ENCODE peak calls at places on chromosomes 5 and 9, in six cellular contexts. One of them, this sample, is unnamed.

GRCh38 chr5:163917741-163918140 is 412.3 kb downstream of the MAT2B start:
- DNase-seq in AG04449: no peak
- DNase-seq in NCI-H1105: no peak
- DNase-seq in epithelial cell of esophagus: peak
- DNase-seq in activated naive CD4-positive, alpha-beta T cell: no peak
- DNase-seq in H7: no peak
- DNase-seq in this sample: peak

GRCh38 chr5:77239126-77239741 is 28.8 kb downstream of the PDE8B start:
- DNase-seq in AG04449: no peak
- DNase-seq in NCI-H1105: no peak
- DNase-seq in epithelial cell of esophagus: peak
- DNase-seq in H7: peak
- DNase-seq in activated naive CD4-positive, alpha-beta T cell: no peak
- DNase-seq in this sample: no peak

GRCh38 chr9:27655454-27655853 is 82.2 kb upstream of the C9orf72 start:
- DNase-seq in H7: no peak
- DNase-seq in AG04449: no peak
- DNase-seq in NCI-H1105: no peak
- DNase-seq in epithelial cell of esophagus: no peak
- DNase-seq in activated naive CD4-positive, alpha-beta T cell: no peak
- DNase-seq in this sample: no peak

GRCh38 chr9:88791105-88791805 is 200.0 kb upstream of the S1PR3 start:
- DNase-seq in epithelial cell of esophagus: peak
- DNase-seq in activated naive CD4-positive, alpha-beta T cell: no peak
- DNase-seq in H7: no peak
- DNase-seq in AG04449: peak
- DNase-seq in NCI-H1105: no peak
- DNase-seq in this sample: peak

GRCh38 chr9:35075358-35075757 is 2.9 kb upstream of the VCP start:
- DNase-seq in H7: no peak
- DNase-seq in AG04449: no peak
- DNase-seq in NCI-H1105: no peak
- DNase-seq in epithelial cell of esophagus: no peak
- DNase-seq in activated naive CD4-positive, alpha-beta T cell: no peak
- DNase-seq in this sample: no peak

GRCh38 chr9:76560481-76560891 is 101.5 kb downstream of the GCNT1 start:
- DNase-seq in activated naive CD4-positive, alpha-beta T cell: no peak
- DNase-seq in epithelial cell of esophagus: peak
- DNase-seq in H7: no peak
- DNase-seq in NCI-H1105: no peak
- DNase-seq in AG04449: peak
- DNase-seq in this sample: no peak

GRCh38 chr5:140346348-140347221 is at the start of gene HBEGF:
- DNase-seq in AG04449: no peak
- DNase-seq in epithelial cell of esophagus: peak
- DNase-seq in activated naive CD4-positive, alpha-beta T cell: no peak
- DNase-seq in NCI-H1105: peak
- DNase-seq in H7: peak
- DNase-seq in this sample: peak

GRCh38 chr5:7615566-7616061 is 219.7 kb downstream of the ADCY2 start:
- DNase-seq in H7: no peak
- DNase-seq in AG04449: no peak
- DNase-seq in NCI-H1105: no peak
- DNase-seq in epithelial cell of esophagus: peak
- DNase-seq in activated naive CD4-positive, alpha-beta T cell: no peak
- DNase-seq in this sample: peak

GRCh38 chr5:176754376-176754942 is 55.9 kb upstream of the UNC5A start:
- DNase-seq in epithelial cell of esophagus: peak
- DNase-seq in NCI-H1105: no peak
- DNase-seq in H7: no peak
- DNase-seq in AG04449: no peak
- DNase-seq in activated naive CD4-positive, alpha-beta T cell: no peak
- DNase-seq in this sample: peak

GRCh38 chr9:110933350-110934001 is 104.8 kb downstream of the LPAR1 start:
- DNase-seq in activated naive CD4-positive, alpha-beta T cell: no peak
- DNase-seq in H7: no peak
- DNase-seq in NCI-H1105: no peak
- DNase-seq in epithelial cell of esophagus: no peak
- DNase-seq in AG04449: no peak
- DNase-seq in this sample: no peak

GRCh38 chr5:40240111-40240510 is 439.6 kb upstream of the PTGER4 start:
- DNase-seq in epithelial cell of esophagus: peak
- DNase-seq in activated naive CD4-positive, alpha-beta T cell: no peak
- DNase-seq in H7: no peak
- DNase-seq in NCI-H1105: no peak
- DNase-seq in AG04449: no peak
- DNase-seq in this sample: peak

GRCh38 chr9:98142182-98142924 is 23.3 kb upstream of the TRIM14 start:
- DNase-seq in H7: no peak
- DNase-seq in NCI-H1105: no peak
- DNase-seq in epithelial cell of esophagus: peak
- DNase-seq in activated naive CD4-positive, alpha-beta T cell: no peak
- DNase-seq in AG04449: no peak
- DNase-seq in this sample: peak

GRCh38 chr5:19568004-19568403 is 420.0 kb downstream of the CDH18 start:
- DNase-seq in epithelial cell of esophagus: no peak
- DNase-seq in activated naive CD4-positive, alpha-beta T cell: no peak
- DNase-seq in NCI-H1105: no peak
- DNase-seq in H7: peak
- DNase-seq in AG04449: no peak
- DNase-seq in this sample: no peak

GRCh38 chr5:61464512-61464911 is 132.5 kb downstream of the ZSWIM6 start:
- DNase-seq in NCI-H1105: no peak
- DNase-seq in epithelial cell of esophagus: no peak
- DNase-seq in AG04449: no peak
- DNase-seq in H7: no peak
- DNase-seq in activated naive CD4-positive, alpha-beta T cell: no peak
- DNase-seq in this sample: no peak

GRCh38 chr5:83577036-83577636 is 105.6 kb downstream of the VCAN start:
- DNase-seq in AG04449: no peak
- DNase-seq in activated naive CD4-positive, alpha-beta T cell: no peak
- DNase-seq in H7: no peak
- DNase-seq in epithelial cell of esophagus: peak
- DNase-seq in NCI-H1105: no peak
- DNase-seq in this sample: peak

GRCh38 chr9:88387035-88387732 is 1.1 kb upstream of the SPIN1 start:
- DNase-seq in AG04449: no peak
- DNase-seq in NCI-H1105: peak
- DNase-seq in activated naive CD4-positive, alpha-beta T cell: no peak
- DNase-seq in H7: peak
- DNase-seq in epithelial cell of esophagus: peak
- DNase-seq in this sample: peak

GRCh38 chr9:72467766-72468738 is 53.4 kb upstream of the TMC1 start:
- DNase-seq in H7: no peak
- DNase-seq in AG04449: no peak
- DNase-seq in NCI-H1105: no peak
- DNase-seq in epithelial cell of esophagus: no peak
- DNase-seq in activated naive CD4-positive, alpha-beta T cell: no peak
- DNase-seq in this sample: no peak

GRCh38 chr5:83097582-83098265 is 20.4 kb downstream of the XRCC4 start:
- DNase-seq in H7: no peak
- DNase-seq in NCI-H1105: no peak
- DNase-seq in activated naive CD4-positive, alpha-beta T cell: no peak
- DNase-seq in epithelial cell of esophagus: peak
- DNase-seq in AG04449: no peak
- DNase-seq in this sample: no peak

GRCh38 chr5:151064916-151065499 is 15.8 kb downstream of the TNIP1 start:
- DNase-seq in epithelial cell of esophagus: no peak
- DNase-seq in NCI-H1105: no peak
- DNase-seq in activated naive CD4-positive, alpha-beta T cell: no peak
- DNase-seq in H7: no peak
- DNase-seq in AG04449: no peak
- DNase-seq in this sample: no peak

GRCh38 chr5:115735108-115735998 is 81.1 kb downstream of the CDO1 start:
- DNase-seq in H7: peak
- DNase-seq in activated naive CD4-positive, alpha-beta T cell: no peak
- DNase-seq in AG04449: no peak
- DNase-seq in NCI-H1105: no peak
- DNase-seq in epithelial cell of esophagus: no peak
- DNase-seq in this sample: no peak

GRCh38 chr9:87342743-87343142 is 154.9 kb upstream of the DAPK1 start:
- DNase-seq in epithelial cell of esophagus: no peak
- DNase-seq in H7: no peak
- DNase-seq in NCI-H1105: no peak
- DNase-seq in activated naive CD4-positive, alpha-beta T cell: no peak
- DNase-seq in AG04449: no peak
- DNase-seq in this sample: no peak

GRCh38 chr5:132410451-132411381 is 41.2 kb downstream of the SLC22A5 start:
- DNase-seq in AG04449: no peak
- DNase-seq in NCI-H1105: peak
- DNase-seq in epithelial cell of esophagus: peak
- DNase-seq in H7: peak
- DNase-seq in activated naive CD4-positive, alpha-beta T cell: peak
- DNase-seq in this sample: no peak

GRCh38 chr5:54883374-54884194 is 101.8 kb downstream of the ESM1 start:
- DNase-seq in activated naive CD4-positive, alpha-beta T cell: no peak
- DNase-seq in NCI-H1105: no peak
- DNase-seq in AG04449: no peak
- DNase-seq in epithelial cell of esophagus: peak
- DNase-seq in H7: peak
- DNase-seq in this sample: no peak

GRCh38 chr9:92620870-92621269 is 49.1 kb downstream of the IPPK start:
- DNase-seq in epithelial cell of esophagus: no peak
- DNase-seq in AG04449: no peak
- DNase-seq in H7: no peak
- DNase-seq in activated naive CD4-positive, alpha-beta T cell: no peak
- DNase-seq in NCI-H1105: no peak
- DNase-seq in this sample: no peak

GRCh38 chr9:25255216-25255615 is 423.0 kb downstream of the TUSC1 start:
- DNase-seq in activated naive CD4-positive, alpha-beta T cell: no peak
- DNase-seq in NCI-H1105: no peak
- DNase-seq in AG04449: no peak
- DNase-seq in H7: no peak
- DNase-seq in epithelial cell of esophagus: no peak
- DNase-seq in this sample: no peak

GRCh38 chr9:92179286-92180002 is 64.2 kb upstream of the SPTLC1 start:
- DNase-seq in H7: no peak
- DNase-seq in AG04449: no peak
- DNase-seq in activated naive CD4-positive, alpha-beta T cell: no peak
- DNase-seq in NCI-H1105: no peak
- DNase-seq in epithelial cell of esophagus: no peak
- DNase-seq in this sample: no peak

GRCh38 chr9:114745108-114745848 is 60.6 kb downstream of the TNFSF15 start:
- DNase-seq in AG04449: no peak
- DNase-seq in NCI-H1105: no peak
- DNase-seq in epithelial cell of esophagus: no peak
- DNase-seq in H7: no peak
- DNase-seq in activated naive CD4-positive, alpha-beta T cell: no peak
- DNase-seq in this sample: no peak

GRCh38 chr5:176489077-176489476 is 40.9 kb downstream of the FAF2 start:
- DNase-seq in NCI-H1105: no peak
- DNase-seq in epithelial cell of esophagus: peak
- DNase-seq in AG04449: no peak
- DNase-seq in H7: no peak
- DNase-seq in activated naive CD4-positive, alpha-beta T cell: no peak
- DNase-seq in this sample: no peak

GRCh38 chr5:143826909-143827514 is 15.1 kb downstream of the HMHB1 start:
- DNase-seq in H7: no peak
- DNase-seq in NCI-H1105: peak
- DNase-seq in epithelial cell of esophagus: peak
- DNase-seq in activated naive CD4-positive, alpha-beta T cell: no peak
- DNase-seq in AG04449: no peak
- DNase-seq in this sample: peak

GRCh38 chr9:131880828-131881227 is 141.0 kb upstream of the RAPGEF1 start:
- DNase-seq in activated naive CD4-positive, alpha-beta T cell: no peak
- DNase-seq in H7: peak
- DNase-seq in NCI-H1105: no peak
- DNase-seq in epithelial cell of esophagus: no peak
- DNase-seq in AG04449: no peak
- DNase-seq in this sample: no peak

GRCh38 chr5:179836225-179837019 is 15.7 kb downstream of the SQSTM1 start:
- DNase-seq in activated naive CD4-positive, alpha-beta T cell: no peak
- DNase-seq in H7: peak
- DNase-seq in AG04449: no peak
- DNase-seq in NCI-H1105: no peak
- DNase-seq in epithelial cell of esophagus: no peak
- DNase-seq in this sample: no peak

GRCh38 chr9:407255-407654 is 192.6 kb downstream of the DOCK8 start:
- DNase-seq in epithelial cell of esophagus: peak
- DNase-seq in H7: no peak
- DNase-seq in AG04449: no peak
- DNase-seq in NCI-H1105: no peak
- DNase-seq in activated naive CD4-positive, alpha-beta T cell: no peak
- DNase-seq in this sample: no peak

GRCh38 chr5:137156175-137156574 is 343.0 kb downstream of the SPOCK1 start:
- DNase-seq in activated naive CD4-positive, alpha-beta T cell: no peak
- DNase-seq in H7: no peak
- DNase-seq in AG04449: no peak
- DNase-seq in NCI-H1105: no peak
- DNase-seq in epithelial cell of esophagus: no peak
- DNase-seq in this sample: no peak

GRCh38 chr5:141908796-141909195 is 14.9 kb upstream of the DELE1 start:
- DNase-seq in NCI-H1105: no peak
- DNase-seq in epithelial cell of esophagus: peak
- DNase-seq in activated naive CD4-positive, alpha-beta T cell: no peak
- DNase-seq in AG04449: no peak
- DNase-seq in H7: no peak
- DNase-seq in this sample: peak

GRCh38 chr5:177327539-177328522 is 16.1 kb upstream of the MXD3 start:
- DNase-seq in NCI-H1105: no peak
- DNase-seq in activated naive CD4-positive, alpha-beta T cell: no peak
- DNase-seq in epithelial cell of esophagus: no peak
- DNase-seq in AG04449: no peak
- DNase-seq in H7: peak
- DNase-seq in this sample: no peak